ENCODE peak calls at places on chromosomes 7 and 10, in eight cellular contexts. Z, A, M, T, R, N, L and J are unnamed samples.

GRCh38 chr7:73730485-73730884 is 8.1 kb downstream of the ABHD11 start:
- DNase-seq in M (no peak), T (no peak), L (no peak), A (no peak), R (no peak), N (no peak), Z (no peak), J (no peak)

GRCh38 chr10:72094574-72094973 is 6.2 kb upstream of the SPOCK2 start:
- DNase-seq in Z (no peak), R (no peak), A (no peak), L (no peak), M (no peak), N (no peak), T (peak; percentile 57), J (no peak)

GRCh38 chr7:132118641-132119040 is 457.6 kb downstream of the PLXNA4 start:
- DNase-seq in Z (no peak), M (no peak), N (no peak), T (no peak), A (no peak), R (no peak), L (no peak), J (no peak)

GRCh38 chr10:31947144-31947926 is 18.7 kb upstream of the ARHGAP12 start:
- DNase-seq in L (peak; percentile 69), R (no peak), N (no peak), T (peak; percentile 95), Z (peak; percentile 88), A (peak; percentile 88), M (no peak), J (no peak)

GRCh38 chr10:112275512-112276245 is 7.5 kb upstream of the TECTB start:
- DNase-seq in R (no peak), T (no peak), N (no peak), L (no peak), A (no peak), M (no peak), Z (no peak), J (no peak)

GRCh38 chr10:101694056-101694673 is 805 bp downstream of the FBXW4 start:
- DNase-seq in A (no peak), Z (peak; percentile 45), L (peak; percentile 68), R (peak; percentile 85), T (peak; percentile 39), M (peak; percentile 47), N (peak; percentile 92), J (peak; percentile 66)

GRCh38 chr7:81638216-81638615 is 131.6 kb downstream of the HGF start:
- DNase-seq in T (peak; percentile 87), M (no peak), Z (peak; percentile 62), R (no peak), A (no peak), N (no peak), L (no peak), J (no peak)

GRCh38 chr7:36128448-36129047 is 24.5 kb upstream of the EEPD1 start:
- DNase-seq in A (peak; percentile 73), M (peak; percentile 90), L (peak; percentile 87), T (peak; percentile 91), N (no peak), Z (peak; percentile 89), R (peak; percentile 95), J (peak; percentile 11)

GRCh38 chr10:11447571-11447970 is 163.9 kb downstream of the USP6NL start:
- DNase-seq in L (no peak), Z (no peak), M (no peak), R (no peak), A (no peak), N (no peak), T (no peak), J (no peak)

GRCh38 chr10:88218362-88218761 is 354.9 kb downstream of the PTEN start:
- DNase-seq in T (no peak), M (no peak), R (no peak), A (no peak), Z (no peak), N (no peak), L (no peak), J (no peak)

GRCh38 chr7:109309790-109310189 is 740.1 kb downstream of the DNAJB9 start:
- DNase-seq in R (no peak), Z (no peak), T (no peak), L (no peak), A (no peak), N (no peak), M (no peak), J (no peak)

GRCh38 chr10:128922172-128922571 is 544.9 kb upstream of the MGMT start:
- DNase-seq in N (no peak), T (no peak), Z (no peak), M (no peak), R (no peak), L (peak; percentile 21), A (no peak), J (no peak)

GRCh38 chr10:69624245-69624786 is 5.7 kb upstream of the FAM241B start:
- DNase-seq in T (no peak), A (no peak), R (no peak), M (no peak), N (no peak), L (no peak), Z (no peak), J (no peak)

GRCh38 chr10:72784551-72785421 is 92.8 kb downstream of the MCU start:
- DNase-seq in N (no peak), A (peak; percentile 81), M (peak; percentile 64), R (peak; percentile 84), Z (peak; percentile 91), L (peak; percentile 36), T (peak; percentile 92), J (peak; percentile 28)

DNA sequence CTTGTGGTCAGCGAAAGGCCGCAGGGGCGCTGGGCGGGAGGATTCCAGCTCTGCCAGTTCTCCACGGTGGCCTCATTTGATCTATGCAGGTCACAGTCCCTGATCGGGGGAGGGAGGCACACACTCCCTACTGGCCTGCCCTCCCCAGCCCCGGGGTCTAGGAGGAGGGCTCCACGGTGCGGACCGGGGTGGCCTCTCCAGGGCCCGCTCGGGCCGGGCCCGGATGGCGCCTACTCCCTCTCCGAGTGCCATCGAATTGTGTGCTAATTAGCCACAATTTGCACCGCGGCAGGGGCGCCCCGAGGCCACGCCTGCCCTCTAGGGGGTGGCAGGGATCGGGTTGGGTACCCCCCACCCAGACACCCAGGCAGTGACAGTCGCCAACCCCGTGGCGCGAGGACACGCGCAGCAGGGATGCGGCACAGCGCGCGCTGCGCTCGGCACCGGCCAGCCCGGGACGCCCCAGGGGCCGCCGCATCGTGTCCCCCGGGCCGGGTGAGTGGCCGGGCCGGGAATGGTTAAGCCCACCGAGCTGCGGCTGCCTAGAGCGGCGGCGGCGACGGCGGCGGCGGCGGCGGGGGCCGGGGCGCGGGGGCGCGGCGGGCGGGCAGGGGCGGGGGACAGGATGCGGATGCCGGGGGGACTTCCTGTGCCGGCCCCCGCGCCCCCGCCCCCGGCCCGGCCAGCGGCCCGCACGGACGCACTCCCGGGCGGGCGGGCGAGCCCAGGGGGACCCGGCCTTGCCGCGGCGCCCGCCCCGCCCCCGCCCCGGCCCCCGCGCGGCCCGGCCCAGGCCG is at the start of gene ZNF853:
- DNase-seq in N (peak; percentile 81), T (no peak), Z (no peak), M (no peak), R (no peak), L (no peak), A (no peak), J (no peak)
- H3K27ac ChIP-seq in N (peak within 1 kb of the TSS; percentile 33), T (no peak within 1 kb of the TSS), Z (no peak within 1 kb of the TSS), M (no peak within 1 kb of the TSS), R (no peak within 1 kb of the TSS), L (no peak within 1 kb of the TSS), A (no peak within 1 kb of the TSS), J (peak within 1 kb of the TSS; percentile 16)

GRCh38 chr7:102205915-102206314 is 80.8 kb upstream of the SH2B2 start:
- DNase-seq in T (no peak), Z (no peak), L (no peak), R (no peak), A (no peak), M (no peak), N (no peak), J (no peak)

GRCh38 chr7:102203218-102203617 is 83.5 kb upstream of the SH2B2 start:
- DNase-seq in Z (no peak), N (no peak), M (no peak), R (no peak), L (no peak), A (no peak), T (no peak), J (no peak)

GRCh38 chr7:102201576-102201975 is 85.1 kb upstream of the SH2B2 start:
- DNase-seq in R (no peak), L (no peak), Z (no peak), M (no peak), N (no peak), A (no peak), T (no peak), J (no peak)

GRCh38 chr7:102202556-102202955 is 84.1 kb upstream of the SH2B2 start:
- DNase-seq in M (no peak), N (no peak), Z (no peak), R (no peak), A (no peak), T (no peak), L (no peak), J (no peak)

GRCh38 chr7:102204212-102204611 is 82.5 kb upstream of the SH2B2 start:
- DNase-seq in M (no peak), R (no peak), N (no peak), L (no peak), T (no peak), A (no peak), Z (no peak), J (no peak)
- H3K27ac ChIP-seq in M (no peak overlapping the region), R (no peak overlapping the region), N (no peak overlapping the region), L (no peak overlapping the region), T (no peak overlapping the region), A (no peak overlapping the region), Z (no peak overlapping the region), J (no peak overlapping the region)

DNA sequence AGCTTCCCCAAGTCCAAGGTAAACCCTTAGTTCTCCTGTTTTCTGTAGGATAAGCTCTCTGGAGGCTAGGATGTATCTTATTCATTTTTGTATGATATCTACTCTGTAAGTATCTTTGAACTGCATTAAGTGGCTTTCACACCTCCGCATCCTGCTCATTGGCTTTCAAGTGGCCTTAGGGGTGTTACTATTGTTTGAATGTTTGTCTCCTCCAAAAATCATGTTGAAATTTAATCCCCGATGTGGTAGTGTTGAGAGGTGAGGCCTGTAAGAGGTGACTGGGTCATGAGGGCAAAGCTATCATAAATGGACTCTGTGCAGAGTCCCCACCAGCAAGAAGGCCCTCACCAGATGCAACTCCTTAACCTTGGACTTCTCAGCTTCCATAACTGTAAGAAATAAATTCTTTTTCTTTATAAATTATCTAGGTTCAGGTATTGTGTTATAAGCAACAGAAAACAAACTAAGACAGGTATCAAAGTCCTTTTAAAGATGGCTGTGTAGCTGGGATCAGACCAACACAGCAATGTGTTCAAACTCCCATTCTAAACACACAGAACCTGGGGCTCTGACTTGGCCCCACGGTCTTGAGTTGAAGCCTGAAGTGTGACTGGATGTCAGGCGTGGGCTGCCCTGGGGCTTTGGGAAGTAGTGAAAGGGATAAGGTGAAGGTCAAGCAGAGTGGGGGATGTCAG is 25.9 kb downstream of the TBXAS1 start:
- DNase-seq in M (no peak), Z (no peak), T (no peak), R (no peak), L (peak; percentile 12), N (no peak), A (no peak), J (no peak)
- H3K27ac ChIP-seq in M (no peak overlapping the region), Z (no peak overlapping the region), T (peak overlapping the region; percentile 52), R (no peak overlapping the region), L (peak overlapping the region; percentile 20), N (peak overlapping the region; percentile 68), A (no peak overlapping the region), J (no peak overlapping the region)

GRCh38 chr7:96952974-96953391 is 52.4 kb upstream of the DLX6 start:
- DNase-seq in R (peak; percentile 61), Z (peak; percentile 27), L (no peak), A (no peak), T (peak; percentile 15), N (no peak), M (no peak), J (no peak)

GRCh38 chr7:96953676-96954513 is 51.5 kb upstream of the DLX6 start:
- DNase-seq in T (no peak), Z (peak; percentile 1), L (no peak), R (no peak), M (no peak), A (no peak), N (no peak), J (no peak)

GRCh38 chr7:96949766-96950165 is 55.6 kb upstream of the DLX6 start:
- DNase-seq in M (no peak), N (no peak), T (no peak), R (no peak), L (no peak), A (no peak), Z (peak; percentile 52), J (no peak)
- H3K27ac ChIP-seq in M (no peak overlapping the region), N (no peak overlapping the region), T (no peak overlapping the region), R (no peak overlapping the region), L (no peak overlapping the region), A (no peak overlapping the region), Z (no peak overlapping the region), J (no peak overlapping the region)